ENCODE peak calls at places on chromosomes 6 and 20, in ten cellular contexts. F, D, U, O, B, S, I, L, K and Z are unnamed samples.

GRCh38 chr6:91646649-91647048 is 1059.8 kb upstream of the MAP3K7 start:
- DNase-seq in U (no peak), B (no peak), F (no peak), S (no peak), I (no peak), K (no peak), O (no peak), D (no peak), L (no peak), Z (no peak)

GRCh38 chr6:105894556-105894955 is 191.6 kb upstream of the PRDM1 start:
- DNase-seq in U (no peak), F (no peak), B (no peak), S (no peak), O (no peak), D (no peak), K (no peak), I (peak), L (no peak), Z (no peak)

GRCh38 chr6:164010446-164011071 is 596.0 kb downstream of the QKI start:
- DNase-seq in B (no peak), F (no peak), K (no peak), I (no peak), U (no peak), S (no peak), O (no peak), L (no peak), D (no peak), Z (no peak)

GRCh38 chr20:60921021-60921622 is 330.9 kb upstream of the CDH4 start:
- DNase-seq in K (peak), D (no peak), S (no peak), L (peak), U (no peak), B (no peak), F (no peak), I (peak), O (no peak), Z (no peak)

GRCh38 chr6:33621396-33622388 is 570 bp downstream of the ITPR3 start:
- DNase-seq in D (peak), L (peak), B (no peak), U (peak), F (peak), O (peak), I (peak), S (no peak), K (no peak), Z (peak)

GRCh38 chr20:11368537-11368936 is 549.2 kb upstream of the BTBD3 start:
- DNase-seq in U (no peak), S (no peak), I (no peak), L (no peak), D (no peak), F (no peak), O (no peak), B (no peak), K (no peak), Z (no peak)

GRCh38 chr20:8481636-8482035 is 349.6 kb downstream of the PLCB1 start:
- DNase-seq in K (no peak), L (no peak), D (no peak), U (no peak), B (peak), O (peak), S (no peak), F (no peak), I (peak), Z (no peak)

GRCh38 chr6:6790891-6791290 is 202.4 kb downstream of the LY86 start:
- DNase-seq in U (no peak), D (peak), F (peak), S (no peak), L (no peak), O (no peak), K (no peak), B (no peak), I (no peak), Z (no peak)

GRCh38 chr20:33604084-33604990 is 57.8 kb upstream of the C20orf144 start:
- DNase-seq in U (no peak), I (peak), K (peak), D (no peak), B (no peak), L (no peak), F (no peak), O (no peak), S (no peak), Z (peak)

GRCh38 chr6:112251170-112251945 is 3.0 kb downstream of the LAMA4 start:
- DNase-seq in U (no peak), O (peak), I (peak), B (no peak), F (no peak), D (peak), S (peak), K (no peak), L (no peak), Z (peak)

GRCh38 chr20:4548552-4548951 is 173.2 kb upstream of the PRND start:
- DNase-seq in U (no peak), S (no peak), K (no peak), B (no peak), D (no peak), F (no peak), L (no peak), O (no peak), I (no peak), Z (no peak)

GRCh38 chr6:36642913-36643817 is 35.3 kb upstream of the CDKN1A start:
- DNase-seq in S (peak), I (peak), O (peak), D (peak), L (no peak), F (peak), B (peak), U (peak), K (peak), Z (peak)

GRCh38 chr6:132261354-132261753 is 139.9 kb downstream of the MOXD1 start:
- DNase-seq in L (no peak), F (no peak), U (no peak), I (peak), B (no peak), O (no peak), D (no peak), S (no peak), K (no peak), Z (no peak)

GRCh38 chr20:53597521-53598120 is 4.0 kb upstream of the ZNF217 start:
- DNase-seq in U (peak), I (no peak), K (no peak), B (no peak), S (no peak), F (no peak), O (no peak), D (no peak), L (no peak), Z (no peak)
- H3K4me3 ChIP-seq in U (peak), I (no peak), K (no peak), B (no peak), S (no peak), F (no peak), O (no peak), D (peak), L (peak), Z (no peak)

DNA sequence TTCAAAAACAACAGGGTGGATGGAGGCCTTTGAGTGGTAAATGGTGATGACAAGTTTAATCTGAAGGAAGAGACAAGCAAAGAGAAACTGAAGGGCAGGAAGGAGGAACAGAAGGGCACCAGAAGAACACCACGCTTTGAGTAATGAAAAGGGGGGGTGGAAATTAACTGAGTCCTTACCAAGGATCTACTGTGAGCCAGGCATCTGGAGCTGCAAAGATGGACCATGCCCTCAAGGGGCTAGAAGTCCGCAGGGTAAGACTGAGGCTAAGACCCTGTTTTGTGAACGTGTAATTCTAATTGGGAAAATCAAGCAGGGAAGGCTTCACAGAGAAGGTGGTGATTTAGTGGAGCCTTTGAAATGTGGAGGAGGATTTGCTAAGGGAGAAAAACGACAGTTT is 1.6 kb downstream of the NDRG3 start:
- DNase-seq in F (no peak), O (no peak), L (no peak), K (no peak), S (no peak), U (no peak), D (no peak), B (no peak), I (no peak), Z (no peak)
- H3K4me3 ChIP-seq in F (peak), O (no peak), L (no peak), K (no peak), S (peak), U (no peak), D (no peak), B (no peak), I (no peak), Z (no peak)

GRCh38 chr20:25987073-25987927 is 290.6 kb upstream of the ZNF337 start:
- DNase-seq in K (no peak), L (peak), I (peak), F (no peak), S (no peak), D (peak), O (peak), U (peak), B (no peak), Z (peak)
- H3K4me3 ChIP-seq in K (peak), L (peak), I (peak), F (peak), S (peak), D (peak), O (peak), U (peak), B (peak), Z (no peak)

GRCh38 chr6:136772685-136773472 is 19.4 kb downstream of the MAP3K5 start:
- DNase-seq in F (peak), B (no peak), D (no peak), S (no peak), O (no peak), L (no peak), K (no peak), U (no peak), I (no peak), Z (peak)
- H3K4me3 ChIP-seq in F (no peak), B (no peak), D (no peak), S (no peak), O (no peak), L (no peak), K (no peak), U (no peak), I (no peak), Z (no peak)

GRCh38 chr20:30610751-30611150 is 646.7 kb upstream of the DEFB115 start:
- DNase-seq in K (no peak), O (no peak), S (no peak), D (no peak), L (no peak), U (no peak), B (no peak), I (no peak), F (no peak), Z (no peak)
- H3K4me3 ChIP-seq in K (no peak), O (no peak), S (no peak), D (no peak), L (no peak), U (no peak), B (no peak), I (no peak), F (no peak), Z (no peak)

GRCh38 chr6:44525761-44526351 is 138.3 kb downstream of the CDC5L start:
- DNase-seq in U (no peak), O (no peak), L (no peak), F (no peak), S (no peak), I (no peak), K (no peak), D (no peak), B (no peak), Z (no peak)
- H3K4me3 ChIP-seq in U (no peak), O (no peak), L (no peak), F (no peak), S (no peak), I (no peak), K (no peak), D (no peak), B (no peak), Z (no peak)

GRCh38 chr6:3447005-3447404 is 9.8 kb downstream of the SLC22A23 start:
- DNase-seq in U (no peak), O (no peak), S (no peak), F (no peak), K (no peak), B (no peak), L (no peak), I (no peak), D (no peak), Z (no peak)
- H3K4me3 ChIP-seq in U (no peak), O (no peak), S (no peak), F (no peak), K (no peak), B (no peak), L (no peak), I (no peak), D (no peak), Z (no peak)

DNA sequence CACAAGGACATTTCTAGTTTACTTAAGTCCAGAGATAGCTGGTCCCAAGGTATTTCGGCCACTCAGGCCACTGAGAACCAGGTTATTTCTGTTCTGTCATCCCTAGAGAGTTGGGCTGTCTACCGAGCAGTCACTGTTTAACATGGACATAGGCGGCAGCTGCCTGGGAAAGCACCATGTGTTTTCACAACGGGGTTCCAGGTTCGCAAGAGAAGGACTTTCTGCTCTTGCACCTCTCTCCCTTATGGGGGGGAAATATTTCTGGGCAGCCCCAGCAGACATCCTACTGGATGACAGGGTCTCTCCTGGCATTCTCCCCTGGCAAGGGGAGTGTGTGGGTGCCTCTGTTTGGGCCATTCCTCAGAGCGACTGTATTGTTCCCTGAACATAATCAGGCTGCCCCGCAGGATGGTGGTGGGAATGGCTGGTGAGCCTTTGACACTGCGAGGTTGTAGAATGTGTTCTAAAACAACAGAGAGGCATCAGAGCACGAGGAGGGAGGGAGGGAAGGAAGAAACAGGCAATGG is 64.4 kb upstream of the DUSP22 start:
- DNase-seq in U (no peak), O (no peak), B (no peak), I (no peak), F (no peak), D (no peak), L (no peak), K (no peak), S (no peak), Z (no peak)
- H3K4me3 ChIP-seq in U (no peak), O (no peak), B (no peak), I (no peak), F (no peak), D (no peak), L (no peak), K (no peak), S (no peak), Z (no peak)

DNA sequence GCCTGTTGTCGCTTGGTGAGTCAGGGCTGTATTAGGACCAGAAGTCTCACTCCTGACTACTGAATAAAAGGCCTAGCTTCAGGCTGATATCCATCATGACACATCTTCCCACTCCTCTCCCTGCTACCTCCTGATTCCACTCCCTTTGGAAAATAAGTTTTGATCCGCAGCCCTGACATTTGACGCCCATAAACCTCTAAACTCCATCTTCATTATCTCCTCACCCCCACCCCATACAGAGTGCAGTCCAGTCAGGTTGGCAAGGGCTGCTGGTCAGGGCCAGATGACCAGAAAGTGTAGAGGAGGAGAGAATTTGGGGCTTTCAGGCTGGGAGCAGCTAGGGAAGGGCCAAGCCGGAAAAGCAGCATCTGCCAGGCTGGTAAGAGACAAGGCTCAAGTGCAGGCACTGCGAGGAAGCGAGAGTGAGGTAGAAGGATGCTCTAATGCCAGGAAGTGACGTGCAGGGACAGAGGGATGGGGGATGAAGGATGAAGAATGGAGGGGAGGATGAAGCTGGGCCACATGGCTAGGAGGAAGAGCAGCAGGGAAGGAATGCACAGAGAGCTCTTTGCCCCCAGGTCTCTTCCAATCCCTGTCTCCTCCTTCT is 1.2 kb downstream of the GGT7 start:
- DNase-seq in I (peak), O (no peak), U (no peak), B (no peak), K (no peak), S (no peak), F (no peak), D (no peak), L (no peak), Z (no peak)
- H3K4me3 ChIP-seq in I (peak), O (peak), U (no peak), B (no peak), K (peak), S (peak), F (no peak), D (no peak), L (no peak), Z (no peak)